ENCODE peak calls at places on chromosome 9, in nine cellular contexts. T is PC-9, P is BE2C, V is GM12878, I is left ventricle myocardium inferior, O is stomach, S is fibroblast of lung, Y is WERI-Rb-1, E is mammary epithelial cell. C is an unnamed sample.

GRCh38 chr9:96051423-96051822 is 175.9 kb downstream of the ERCC6L2 start:
- DNase-seq in T (no peak), P (no peak), V (no peak), I (no peak), O (no peak), S (no peak), Y (no peak), E (no peak), C (no peak)

GRCh38 chr9:136372561-136373299 is 739 bp downstream of the CARD9 start:
- DNase-seq in T (peak; percentile 89), P (peak; percentile 76), V (no peak), I (peak; percentile 67), O (peak; percentile 69), S (peak; percentile 87), Y (peak; percentile 74), E (peak; percentile 26), C (peak; percentile 82)

GRCh38 chr9:107894572-107895261 is 405.1 kb upstream of the KLF4 start:
- DNase-seq in T (no peak), P (peak; percentile 30), V (no peak), I (peak; percentile 19), O (no peak), S (peak; percentile 97), Y (no peak), E (no peak), C (peak; percentile 72)

GRCh38 chr9:6827370-6827949 is 69.7 kb downstream of the KDM4C start:
- DNase-seq in T (no peak), P (peak; percentile 51), V (peak; percentile 16), I (no peak), O (no peak), S (peak; percentile 58), Y (peak; percentile 30), E (peak; percentile 20), C (no peak)

GRCh38 chr9:86340356-86341006 is 13.7 kb downstream of the TUT7 start:
- DNase-seq in T (no peak), P (no peak), V (no peak), I (no peak), O (no peak), S (no peak), Y (no peak), E (no peak), C (no peak)

GRCh38 chr9:125932012-125932411 is 184.8 kb downstream of the PBX3 start:
- DNase-seq in T (no peak), P (peak; percentile 67), V (no peak), I (no peak), O (no peak), S (peak; percentile 97), Y (no peak), E (peak; percentile 99), C (peak; percentile 79)

GRCh38 chr9:9791621-9792020 is 821.2 kb downstream of the PTPRD start:
- DNase-seq in T (no peak), P (no peak), V (no peak), I (no peak), O (no peak), S (peak; percentile 38), Y (no peak), E (no peak), C (no peak)

GRCh38 chr9:36937951-36938350 is 96.1 kb downstream of the PAX5 start:
- DNase-seq in T (no peak), P (no peak), V (no peak), I (no peak), O (no peak), S (no peak), Y (no peak), E (no peak), C (no peak)

GRCh38 chr9:77291714-77292113 is 114.4 kb downstream of the VPS13A start:
- DNase-seq in T (no peak), P (peak; percentile 40), V (no peak), I (no peak), O (no peak), S (peak; percentile 50), Y (peak; percentile 17), E (peak; percentile 57), C (no peak)

GRCh38 chr9:13770956-13771355 is 491.5 kb upstream of the MPDZ start:
- DNase-seq in T (no peak), P (peak; percentile 75), V (no peak), I (no peak), O (no peak), S (no peak), Y (no peak), E (no peak), C (no peak)

GRCh38 chr9:23603311-23603710 is 222.7 kb downstream of the ELAVL2 start:
- DNase-seq in T (no peak), P (no peak), V (no peak), I (no peak), O (no peak), S (no peak), Y (no peak), E (no peak), C (no peak)

GRCh38 chr9:18543406-18543965 is 69.5 kb downstream of the ADAMTSL1 start:
- DNase-seq in T (no peak), P (peak; percentile 24), V (no peak), I (no peak), O (no peak), S (peak; percentile 85), Y (no peak), E (peak; percentile 58), C (no peak)

GRCh38 chr9:95874303-95874988 is 1.0 kb upstream of the ERCC6L2 start:
- DNase-seq in T (peak; percentile 38), P (no peak), V (no peak), I (no peak), O (no peak), S (peak; percentile 14), Y (no peak), E (peak; percentile 27), C (no peak)

GRCh38 chr9:131116281-131117101 is 8.9 kb upstream of the NUP214 start:
- DNase-seq in T (no peak), P (no peak), V (no peak), I (no peak), O (no peak), S (no peak), Y (no peak), E (no peak), C (peak; percentile 61)

GRCh38 chr9:86767373-86767772 is 179.9 kb downstream of the GAS1 start:
- DNase-seq in T (peak; percentile 75), P (no peak), V (no peak), I (no peak), O (no peak), S (no peak), Y (no peak), E (peak; percentile 71), C (no peak)

GRCh38 chr9:34607331-34607730 is 4.6 kb downstream of the RPP25L start:
- DNase-seq in T (no peak), P (no peak), V (no peak), I (no peak), O (no peak), S (no peak), Y (no peak), E (no peak), C (no peak)

GRCh38 chr9:123478967-123479602 is 123.1 kb downstream of the CRB2 start:
- DNase-seq in T (no peak), P (no peak), V (no peak), I (no peak), O (no peak), S (no peak), Y (no peak), E (no peak), C (no peak)

GRCh38 chr9:81814794-81815464 is 113.3 kb upstream of the SPATA31D4 start:
- DNase-seq in T (peak; percentile 50), P (no peak), V (peak; percentile 27), I (no peak), O (no peak), S (no peak), Y (peak; percentile 37), E (peak; percentile 84), C (no peak)

GRCh38 chr9:113669523-113670115 is 206.1 kb downstream of the RGS3 start:
- DNase-seq in T (no peak), P (no peak), V (no peak), I (no peak), O (no peak), S (peak; percentile 56), Y (no peak), E (no peak), C (no peak)

GRCh38 chr9:5186416-5187169 is 1.2 kb upstream of the INSL6 start:
- DNase-seq in T (peak; percentile 44), P (peak; percentile 39), V (no peak), I (no peak), O (peak; percentile 59), S (peak; percentile 64), Y (peak; percentile 57), E (peak; percentile 55), C (no peak)

GRCh38 chr9:125966959-125967711 is 220.0 kb downstream of the PBX3 start:
- DNase-seq in T (no peak), P (peak; percentile 55), V (no peak), I (no peak), O (no peak), S (peak; percentile 15), Y (no peak), E (no peak), C (no peak)

GRCh38 chr9:105171076-105171475 is 73.4 kb upstream of the SLC44A1 start:
- DNase-seq in T (no peak), P (no peak), V (no peak), I (no peak), O (no peak), S (no peak), Y (no peak), E (no peak), C (no peak)

DNA sequence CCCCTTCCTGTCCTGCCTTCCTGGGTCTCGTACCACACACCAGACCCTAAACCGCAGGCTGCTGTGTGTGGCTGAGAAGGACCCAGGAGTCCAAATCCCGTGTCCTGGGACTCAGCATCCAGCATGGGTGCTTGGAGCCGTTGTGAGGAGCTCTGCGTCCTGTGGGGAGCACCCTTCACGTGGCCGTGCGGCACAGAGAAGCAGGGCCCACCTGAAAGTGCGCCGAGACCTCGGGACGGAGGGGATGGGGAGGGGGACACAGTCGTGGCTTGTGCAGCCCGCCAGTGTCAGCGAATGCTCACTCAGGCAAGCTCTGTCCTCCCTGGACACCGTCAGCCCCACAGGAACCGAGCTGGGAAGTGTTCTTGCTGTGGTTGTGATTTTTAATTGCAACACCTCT is 244.6 kb downstream of the CACNA1B start:
- DNase-seq in T (no peak), P (no peak), V (no peak), I (no peak), O (no peak), S (no peak), Y (no peak), E (no peak), C (no peak)
- H3K9me3 ChIP-seq in T (no peaks in the 10 kb centered on the region), P (peaks cover 7% of the 10 kb centered on the region), V (no peaks in the 10 kb centered on the region), I (no peaks in the 10 kb centered on the region), O (no peaks in the 10 kb centered on the region), S (no peaks in the 10 kb centered on the region), Y (no peaks in the 10 kb centered on the region), E (peaks cover 36% of the 10 kb centered on the region), C (no peaks in the 10 kb centered on the region)

GRCh38 chr9:92973700-92974099 is 26.4 kb downstream of the FGD3 start:
- DNase-seq in T (no peak), P (no peak), V (no peak), I (no peak), O (no peak), S (no peak), Y (no peak), E (no peak), C (no peak)
- H3K4me3 ChIP-seq in T (peak overlapping the region; percentile 38), P (no peak overlapping the region), V (no peak overlapping the region), I (no peak overlapping the region), O (no peak overlapping the region), S (no peak overlapping the region), Y (no peak overlapping the region), E (no peak overlapping the region), C (no peak overlapping the region)

GRCh38 chr9:78856781-78857180 is 559.9 kb downstream of the PSAT1 start:
- DNase-seq in T (no peak), P (no peak), V (no peak), I (no peak), O (no peak), S (no peak), Y (no peak), E (no peak), C (no peak)
- TF ChIP-seq CTCF in T (no peak), P (no peak), V (no peak), I (no peak), O (no peak), S (no peak), Y (no peak), E (no peak), C (no peak)

GRCh38 chr9:89641980-89642379 is 37.2 kb downstream of the GADD45G start:
- DNase-seq in T (no peak), P (no peak), V (no peak), I (no peak), O (no peak), S (no peak), Y (no peak), E (no peak), C (no peak)
- H3K9me3 ChIP-seq in T (no peaks in the 10 kb centered on the region), P (no peaks in the 10 kb centered on the region), V (no peaks in the 10 kb centered on the region), I (no peaks in the 10 kb centered on the region), O (no peaks in the 10 kb centered on the region), S (no peaks in the 10 kb centered on the region), Y (no peaks in the 10 kb centered on the region), E (no peaks in the 10 kb centered on the region), C (no peaks in the 10 kb centered on the region)